ENCODE peak calls at places on chromosome 17, in ten cellular contexts. J, E, N, L, W, D, I, F, V and C are unnamed samples.

GRCh38 chr17:83013779-83014117 is 65.7 kb upstream of the METRNL start:
- DNase-seq in N (no peak), F (no peak), V (no peak), W (no peak), D (no peak), J (no peak), E (no peak), L (no peak), I (no peak), C (no peak)

GRCh38 chr17:16377804-16378400 is 3.0 kb upstream of the UBB start:
- DNase-seq in L (peak), V (no peak), W (no peak), F (no peak), J (no peak), I (no peak), D (no peak), E (peak), N (no peak), C (no peak)

GRCh38 chr17:42780816-42781638 is 617 bp downstream of the WNK4 start:
- DNase-seq in V (no peak), J (no peak), F (no peak), W (no peak), L (no peak), N (no peak), E (no peak), I (no peak), D (peak), C (peak)

GRCh38 chr17:83173997-83174858 is 94.8 kb downstream of the METRNL start:
- DNase-seq in W (peak), I (no peak), E (no peak), F (no peak), V (peak), D (peak), L (peak), J (no peak), N (no peak), C (peak)

GRCh38 chr17:59767176-59767575 is 59.7 kb downstream of the VMP1 start:
- DNase-seq in D (no peak), V (no peak), J (no peak), F (no peak), L (no peak), E (no peak), I (no peak), W (no peak), N (no peak), C (no peak)

GRCh38 chr17:75392559-75392958 is 12.9 kb downstream of the GRB2 start:
- DNase-seq in J (no peak), F (no peak), E (no peak), W (no peak), I (no peak), N (no peak), L (no peak), D (no peak), V (no peak), C (no peak)

GRCh38 chr17:27502526-27503324 is 46.5 kb downstream of the KSR1 start:
- DNase-seq in L (peak), I (no peak), W (peak), N (no peak), D (no peak), E (no peak), F (no peak), J (peak), V (no peak), C (no peak)

GRCh38 chr17:15341385-15341849 is at the start of gene TEKT3:
- DNase-seq in J (peak), L (peak), D (peak), N (peak), F (no peak), V (peak), E (peak), I (no peak), W (peak), C (no peak)

GRCh38 chr17:80605326-80606066 is 60.9 kb downstream of the RPTOR start:
- DNase-seq in W (no peak), N (no peak), I (peak), V (no peak), D (no peak), L (no peak), F (peak), E (peak), J (no peak), C (peak)

GRCh38 chr17:3556905-3557767 is 476 bp downstream of the TRPV3 start:
- DNase-seq in F (no peak), W (no peak), D (no peak), L (no peak), N (no peak), I (no peak), E (no peak), V (peak), J (no peak), C (peak)

GRCh38 chr17:19883537-19884215 is 15.9 kb upstream of the ULK2 start:
- DNase-seq in D (no peak), J (no peak), I (no peak), N (no peak), V (no peak), L (no peak), E (no peak), F (no peak), W (no peak), C (no peak)

GRCh38 chr17:19877546-19877945 is 9.8 kb upstream of the ULK2 start:
- DNase-seq in F (no peak), V (no peak), W (no peak), I (no peak), J (no peak), N (no peak), D (no peak), E (no peak), L (no peak), C (no peak)

GRCh38 chr17:19886116-19886515 is 18.4 kb upstream of the ULK2 start:
- DNase-seq in D (no peak), I (no peak), F (no peak), W (no peak), V (no peak), J (no peak), E (no peak), L (no peak), N (no peak), C (no peak)

GRCh38 chr17:19876524-19877161 is 8.9 kb upstream of the ULK2 start:
- DNase-seq in J (no peak), E (no peak), L (no peak), V (peak), D (no peak), W (no peak), F (peak), N (peak), I (peak), C (no peak)

GRCh38 chr17:19880393-19880792 is 12.7 kb upstream of the ULK2 start:
- DNase-seq in F (no peak), I (no peak), V (no peak), J (no peak), N (no peak), L (no peak), D (no peak), E (no peak), W (no peak), C (no peak)
- TF ChIP-seq CTCF in F (no peak), I (no peak), V (no peak), J (no peak), N (no peak), L (no peak), D (no peak), E (no peak), W (no peak), C (no peak)

GRCh38 chr17:19546289-19547065 is 12.8 kb downstream of the SLC47A1 start:
- DNase-seq in E (no peak), D (peak), W (no peak), I (no peak), N (peak), J (no peak), V (peak), L (no peak), F (no peak), C (no peak)
- TF ChIP-seq CTCF in E (no peak), D (no peak), W (no peak), I (no peak), N (peak), J (no peak), V (no peak), L (peak), F (no peak), C (no peak)

DNA sequence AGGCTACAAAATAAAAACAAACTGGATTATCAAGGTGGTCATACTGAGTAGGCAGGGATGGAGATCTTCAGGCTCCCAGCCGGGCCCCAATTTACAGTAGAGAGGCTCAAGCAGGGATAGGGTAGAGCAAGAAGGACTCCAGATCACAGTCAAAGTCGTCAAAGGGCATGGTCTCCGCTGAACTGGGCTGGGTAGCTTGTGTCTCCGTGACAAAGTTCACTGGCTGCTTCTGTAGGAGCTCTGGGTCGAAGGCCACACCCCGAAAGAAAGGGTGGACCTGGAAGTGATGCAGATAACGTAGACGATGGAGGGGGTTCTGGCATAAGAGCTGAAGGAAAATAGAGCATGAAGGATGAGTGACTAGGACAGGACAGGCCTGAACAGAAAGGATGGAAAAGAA is 3.6 kb downstream of the RSKR start:
- DNase-seq in F (no peak), N (no peak), W (no peak), I (no peak), D (no peak), V (peak), L (no peak), J (no peak), E (no peak), C (no peak)
- TF ChIP-seq CTCF in F (no peak), N (no peak), W (no peak), I (no peak), D (no peak), V (no peak), L (no peak), J (no peak), E (no peak), C (no peak)

GRCh38 chr17:70622382-70623260 is 453.3 kb downstream of the KCNJ2 start:
- DNase-seq in I (no peak), F (no peak), E (peak), V (peak), D (peak), J (no peak), N (peak), W (peak), L (peak), C (peak)
- TF ChIP-seq CTCF in I (no peak), F (no peak), E (peak), V (no peak), D (peak), J (peak), N (peak), W (peak), L (peak), C (no peak)

GRCh38 chr17:73719588-73720071 is 75.4 kb upstream of the SDK2 start:
- DNase-seq in N (peak), W (no peak), L (no peak), F (no peak), J (no peak), I (no peak), D (peak), V (no peak), E (no peak), C (no peak)
- TF ChIP-seq CTCF in N (no peak), W (no peak), L (no peak), F (no peak), J (no peak), I (no peak), D (no peak), V (no peak), E (no peak), C (no peak)

GRCh38 chr17:28645576-28645939 is 600 bp upstream of the BLTP2 start:
- DNase-seq in N (no peak), F (no peak), I (no peak), V (no peak), W (no peak), J (no peak), L (no peak), E (no peak), D (no peak), C (no peak)

GRCh38 chr17:28646039-28646754 is 1.2 kb upstream of the BLTP2 start:
- DNase-seq in W (peak), J (no peak), D (no peak), I (no peak), V (peak), N (no peak), F (no peak), E (no peak), L (no peak), C (no peak)

GRCh38 chr17:28641579-28641978 is 3.4 kb downstream of the BLTP2 start:
- DNase-seq in I (no peak), V (no peak), E (no peak), W (no peak), N (no peak), L (no peak), D (no peak), J (no peak), F (no peak), C (no peak)

GRCh38 chr17:28643979-28644781 is 778 bp downstream of the BLTP2 start:
- DNase-seq in E (peak), W (peak), L (peak), N (peak), V (peak), J (no peak), F (no peak), I (no peak), D (peak), C (peak)

GRCh38 chr17:28644782-28645575 is at the start of gene BLTP2:
- DNase-seq in I (peak), W (peak), V (peak), F (peak), L (peak), N (peak), D (peak), E (peak), J (peak), C (peak)
- TF ChIP-seq CTCF in I (no peak), W (peak), V (no peak), F (no peak), L (no peak), N (no peak), D (no peak), E (no peak), J (no peak), C (no peak)

GRCh38 chr17:37570527-37571093 is 38.6 kb downstream of the SYNRG start:
- DNase-seq in L (peak), V (no peak), D (peak), J (peak), E (peak), W (peak), F (peak), N (peak), I (peak), C (peak)
- TF ChIP-seq CTCF in L (peak), V (no peak), D (peak), J (peak), E (peak), W (peak), F (no peak), N (peak), I (no peak), C (peak)

GRCh38 chr17:38864636-38865398 is 5.0 kb upstream of the LASP1 start:
- DNase-seq in V (no peak), N (no peak), I (no peak), E (peak), W (no peak), L (no peak), J (no peak), D (peak), F (no peak), C (no peak)

GRCh38 chr17:38868095-38868967 is 1.5 kb upstream of the LASP1 start:
- DNase-seq in J (no peak), E (peak), L (peak), D (peak), W (peak), I (no peak), V (peak), F (no peak), N (peak), C (peak)

GRCh38 chr17:38868968-38869646 is 751 bp upstream of the LASP1 start:
- DNase-seq in D (peak), F (peak), N (peak), I (peak), V (peak), J (peak), W (peak), E (peak), L (peak), C (peak)

GRCh38 chr17:38869647-38870258 is at the start of gene LASP1:
- DNase-seq in E (peak), F (peak), L (peak), J (no peak), W (peak), D (peak), I (peak), V (peak), N (peak), C (peak)

GRCh38 chr17:38867179-38867994 is 2.5 kb upstream of the LASP1 start:
- DNase-seq in W (peak), V (peak), L (peak), J (no peak), E (peak), N (no peak), I (no peak), F (peak), D (peak), C (no peak)
- TF ChIP-seq CTCF in W (peak), V (no peak), L (peak), J (peak), E (peak), N (no peak), I (peak), F (peak), D (peak), C (no peak)

GRCh38 chr17:17950806-17951205 is 21.4 kb downstream of the TOM1L2 start:
- DNase-seq in E (no peak), L (no peak), V (no peak), J (no peak), D (no peak), I (no peak), N (no peak), F (no peak), W (no peak), C (no peak)
- TF ChIP-seq CTCF in E (peak), L (no peak), V (no peak), J (peak), D (peak), I (no peak), N (no peak), F (no peak), W (no peak), C (no peak)